ENCODE peak calls at places on chromosomes 6 and 20, in nine cellular contexts. One of them, this sample, is unnamed. For H3K4me1 and H3K9me3, the result is how much of the 10 kb centered on the place peaks cover.

GRCh38 chr6:30726506-30727413 is 6.6 kb downstream of the TUBB start:
- DNase-seq in HCT116: no peak
- DNase-seq in CD8-positive, alpha-beta memory T cell: no peak
- DNase-seq in psoas muscle: no peak
- DNase-seq in hepatocyte: no peak
- DNase-seq in aorta: no peak
- DNase-seq in ascending aorta: no peak
- DNase-seq in GM12878: no peak
- DNase-seq in lung: no peak
- DNase-seq in this sample: no peak

GRCh38 chr6:14454467-14454763 is 336.8 kb downstream of the CD83 start:
- DNase-seq in HCT116: no peak
- DNase-seq in CD8-positive, alpha-beta memory T cell: no peak
- DNase-seq in psoas muscle: no peak
- DNase-seq in hepatocyte: no peak
- DNase-seq in aorta: no peak
- DNase-seq in ascending aorta: no peak
- DNase-seq in GM12878: no peak
- DNase-seq in lung: no peak
- DNase-seq in this sample: no peak

GRCh38 chr6:90319979-90320667 is 23.5 kb upstream of the BACH2 start:
- DNase-seq in HCT116: no peak
- DNase-seq in CD8-positive, alpha-beta memory T cell: no peak
- DNase-seq in psoas muscle: no peak
- DNase-seq in hepatocyte: no peak
- DNase-seq in aorta: no peak
- DNase-seq in ascending aorta: no peak
- DNase-seq in GM12878: no peak
- DNase-seq in lung: no peak
- DNase-seq in this sample: no peak

GRCh38 chr6:119348308-119349040 is 1.1 kb downstream of the MAN1A1 start:
- DNase-seq in HCT116: no peak
- DNase-seq in CD8-positive, alpha-beta memory T cell: peak
- DNase-seq in psoas muscle: peak
- DNase-seq in hepatocyte: peak
- DNase-seq in aorta: peak
- DNase-seq in ascending aorta: no peak
- DNase-seq in GM12878: no peak
- DNase-seq in lung: no peak
- DNase-seq in this sample: peak

GRCh38 chr6:11854418-11855165 is 76.0 kb upstream of the ADTRP start:
- DNase-seq in HCT116: no peak
- DNase-seq in CD8-positive, alpha-beta memory T cell: no peak
- DNase-seq in psoas muscle: no peak
- DNase-seq in hepatocyte: peak
- DNase-seq in aorta: no peak
- DNase-seq in ascending aorta: no peak
- DNase-seq in GM12878: no peak
- DNase-seq in lung: no peak
- DNase-seq in this sample: no peak

GRCh38 chr20:64176548-64177419 is 12.5 kb downstream of the MYT1 start:
- DNase-seq in HCT116: no peak
- DNase-seq in CD8-positive, alpha-beta memory T cell: no peak
- DNase-seq in psoas muscle: no peak
- DNase-seq in hepatocyte: no peak
- DNase-seq in aorta: no peak
- DNase-seq in ascending aorta: no peak
- DNase-seq in GM12878: no peak
- DNase-seq in lung: no peak
- DNase-seq in this sample: peak

GRCh38 chr6:44567406-44567805 is 179.9 kb downstream of the CDC5L start:
- DNase-seq in HCT116: no peak
- DNase-seq in CD8-positive, alpha-beta memory T cell: no peak
- DNase-seq in psoas muscle: no peak
- DNase-seq in hepatocyte: no peak
- DNase-seq in aorta: no peak
- DNase-seq in ascending aorta: no peak
- DNase-seq in GM12878: no peak
- DNase-seq in lung: no peak
- DNase-seq in this sample: peak

GRCh38 chr6:1436334-1437306 is 47.2 kb downstream of the FOXF2 start:
- DNase-seq in HCT116: peak
- DNase-seq in CD8-positive, alpha-beta memory T cell: no peak
- DNase-seq in psoas muscle: no peak
- DNase-seq in hepatocyte: peak
- DNase-seq in aorta: no peak
- DNase-seq in ascending aorta: no peak
- DNase-seq in GM12878: peak
- DNase-seq in lung: peak
- DNase-seq in this sample: peak

GRCh38 chr6:63349401-63349800 is 29.6 kb upstream of the LGSN start:
- DNase-seq in HCT116: no peak
- DNase-seq in CD8-positive, alpha-beta memory T cell: no peak
- DNase-seq in psoas muscle: no peak
- DNase-seq in hepatocyte: no peak
- DNase-seq in aorta: no peak
- DNase-seq in ascending aorta: no peak
- DNase-seq in GM12878: no peak
- DNase-seq in lung: no peak
- DNase-seq in this sample: no peak

GRCh38 chr6:116500969-116501433 is 10.4 kb upstream of the CALHM5 start:
- DNase-seq in HCT116: no peak
- DNase-seq in CD8-positive, alpha-beta memory T cell: no peak
- DNase-seq in psoas muscle: no peak
- DNase-seq in hepatocyte: peak
- DNase-seq in aorta: no peak
- DNase-seq in ascending aorta: no peak
- DNase-seq in GM12878: no peak
- DNase-seq in lung: no peak
- DNase-seq in this sample: no peak

GRCh38 chr20:5680227-5680626 is 70.0 kb upstream of the SHLD1 start:
- DNase-seq in HCT116: no peak
- DNase-seq in CD8-positive, alpha-beta memory T cell: no peak
- DNase-seq in psoas muscle: no peak
- DNase-seq in hepatocyte: no peak
- DNase-seq in aorta: no peak
- DNase-seq in ascending aorta: no peak
- DNase-seq in GM12878: no peak
- DNase-seq in lung: no peak
- DNase-seq in this sample: no peak

GRCh38 chr6:6654599-6655575 is 66.4 kb downstream of the LY86 start:
- DNase-seq in HCT116: no peak
- DNase-seq in CD8-positive, alpha-beta memory T cell: no peak
- DNase-seq in psoas muscle: no peak
- DNase-seq in hepatocyte: no peak
- DNase-seq in aorta: no peak
- DNase-seq in ascending aorta: no peak
- DNase-seq in GM12878: no peak
- DNase-seq in lung: no peak
- DNase-seq in this sample: no peak

GRCh38 chr20:13402171-13402760 is 181.2 kb downstream of the ISM1 start:
- DNase-seq in HCT116: no peak
- DNase-seq in CD8-positive, alpha-beta memory T cell: no peak
- DNase-seq in psoas muscle: no peak
- DNase-seq in hepatocyte: no peak
- DNase-seq in aorta: no peak
- DNase-seq in ascending aorta: no peak
- DNase-seq in GM12878: no peak
- DNase-seq in lung: no peak
- DNase-seq in this sample: no peak

GRCh38 chr6:25121186-25121585 is 158.0 kb upstream of the CARMIL1 start:
- DNase-seq in HCT116: no peak
- DNase-seq in CD8-positive, alpha-beta memory T cell: no peak
- DNase-seq in psoas muscle: no peak
- DNase-seq in hepatocyte: no peak
- DNase-seq in aorta: no peak
- DNase-seq in ascending aorta: no peak
- DNase-seq in GM12878: no peak
- DNase-seq in lung: no peak
- DNase-seq in this sample: no peak

GRCh38 chr6:164507197-164507957 is 802.0 kb downstream of the C6orf118 start:
- DNase-seq in HCT116: no peak
- DNase-seq in CD8-positive, alpha-beta memory T cell: no peak
- DNase-seq in psoas muscle: no peak
- DNase-seq in hepatocyte: no peak
- DNase-seq in aorta: no peak
- DNase-seq in ascending aorta: no peak
- DNase-seq in GM12878: peak
- DNase-seq in lung: no peak
- DNase-seq in this sample: no peak

GRCh38 chr6:150876598-150876997 is 11.1 kb downstream of the MTHFD1L start:
- DNase-seq in HCT116: no peak
- DNase-seq in CD8-positive, alpha-beta memory T cell: no peak
- DNase-seq in psoas muscle: peak
- DNase-seq in hepatocyte: no peak
- DNase-seq in aorta: peak
- DNase-seq in ascending aorta: no peak
- DNase-seq in GM12878: no peak
- DNase-seq in lung: no peak
- DNase-seq in this sample: no peak

GRCh38 chr6:7145269-7146078 is 37.7 kb downstream of the RREB1 start:
- DNase-seq in HCT116: no peak
- DNase-seq in CD8-positive, alpha-beta memory T cell: no peak
- DNase-seq in psoas muscle: no peak
- DNase-seq in hepatocyte: no peak
- DNase-seq in aorta: no peak
- DNase-seq in ascending aorta: no peak
- DNase-seq in GM12878: no peak
- DNase-seq in lung: peak
- DNase-seq in this sample: peak

GRCh38 chr6:34386316-34387137 is 5.9 kb downstream of the NUDT3 start:
- DNase-seq in HCT116: no peak
- DNase-seq in CD8-positive, alpha-beta memory T cell: no peak
- DNase-seq in psoas muscle: no peak
- DNase-seq in hepatocyte: peak
- DNase-seq in aorta: no peak
- DNase-seq in ascending aorta: no peak
- DNase-seq in GM12878: no peak
- DNase-seq in lung: no peak
- DNase-seq in this sample: no peak

GRCh38 chr6:33390767-33391277 is 801 bp upstream of the KIFC1 start:
- DNase-seq in HCT116: no peak
- DNase-seq in CD8-positive, alpha-beta memory T cell: no peak
- DNase-seq in psoas muscle: no peak
- DNase-seq in hepatocyte: no peak
- DNase-seq in aorta: no peak
- DNase-seq in ascending aorta: no peak
- DNase-seq in GM12878: no peak
- DNase-seq in lung: no peak
- DNase-seq in this sample: no peak

DNA sequence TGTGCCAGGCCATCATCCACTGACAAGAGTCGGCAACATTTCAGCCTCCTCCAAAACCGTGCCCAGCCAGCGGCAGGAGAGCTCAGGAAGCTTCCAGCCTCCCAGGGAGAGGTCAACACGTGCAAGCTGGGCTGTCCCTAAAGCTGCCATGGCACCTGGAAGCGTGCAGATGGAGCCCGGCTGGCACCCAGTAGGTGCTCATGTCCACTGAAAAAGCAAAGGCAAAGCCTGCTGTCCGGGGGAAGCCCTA is 14.4 kb upstream of the TLDC2 start:
- DNase-seq in HCT116: no peak
- DNase-seq in CD8-positive, alpha-beta memory T cell: no peak
- DNase-seq in psoas muscle: no peak
- DNase-seq in hepatocyte: no peak
- DNase-seq in aorta: no peak
- DNase-seq in ascending aorta: no peak
- DNase-seq in GM12878: no peak
- DNase-seq in lung: no peak
- DNase-seq in this sample: no peak
- H3K27ac ChIP-seq in HCT116: peak
- H3K27ac ChIP-seq in CD8-positive, alpha-beta memory T cell: peak
- H3K27ac ChIP-seq in psoas muscle: peak
- H3K27ac ChIP-seq in hepatocyte: no peak
- H3K27ac ChIP-seq in aorta: no peak
- H3K27ac ChIP-seq in ascending aorta: peak
- H3K27ac ChIP-seq in GM12878: no peak
- H3K27ac ChIP-seq in lung: peak
- H3K27ac ChIP-seq in this sample: no peak

GRCh38 chr6:37516076-37516919 is 16.6 kb upstream of the CCDC167 start:
- DNase-seq in HCT116: no peak
- DNase-seq in CD8-positive, alpha-beta memory T cell: peak
- DNase-seq in psoas muscle: no peak
- DNase-seq in hepatocyte: peak
- DNase-seq in aorta: no peak
- DNase-seq in ascending aorta: no peak
- DNase-seq in GM12878: peak
- DNase-seq in lung: peak
- DNase-seq in this sample: peak
- H3K4me1 ChIP-seq in HCT116: under half
- H3K4me1 ChIP-seq in CD8-positive, alpha-beta memory T cell: half or more
- H3K4me1 ChIP-seq in psoas muscle: under half
- H3K4me1 ChIP-seq in hepatocyte: under half
- H3K4me1 ChIP-seq in aorta: under half
- H3K4me1 ChIP-seq in ascending aorta: under half
- H3K4me1 ChIP-seq in GM12878: under half
- H3K4me1 ChIP-seq in lung: under half
- H3K4me1 ChIP-seq in this sample: under half

DNA sequence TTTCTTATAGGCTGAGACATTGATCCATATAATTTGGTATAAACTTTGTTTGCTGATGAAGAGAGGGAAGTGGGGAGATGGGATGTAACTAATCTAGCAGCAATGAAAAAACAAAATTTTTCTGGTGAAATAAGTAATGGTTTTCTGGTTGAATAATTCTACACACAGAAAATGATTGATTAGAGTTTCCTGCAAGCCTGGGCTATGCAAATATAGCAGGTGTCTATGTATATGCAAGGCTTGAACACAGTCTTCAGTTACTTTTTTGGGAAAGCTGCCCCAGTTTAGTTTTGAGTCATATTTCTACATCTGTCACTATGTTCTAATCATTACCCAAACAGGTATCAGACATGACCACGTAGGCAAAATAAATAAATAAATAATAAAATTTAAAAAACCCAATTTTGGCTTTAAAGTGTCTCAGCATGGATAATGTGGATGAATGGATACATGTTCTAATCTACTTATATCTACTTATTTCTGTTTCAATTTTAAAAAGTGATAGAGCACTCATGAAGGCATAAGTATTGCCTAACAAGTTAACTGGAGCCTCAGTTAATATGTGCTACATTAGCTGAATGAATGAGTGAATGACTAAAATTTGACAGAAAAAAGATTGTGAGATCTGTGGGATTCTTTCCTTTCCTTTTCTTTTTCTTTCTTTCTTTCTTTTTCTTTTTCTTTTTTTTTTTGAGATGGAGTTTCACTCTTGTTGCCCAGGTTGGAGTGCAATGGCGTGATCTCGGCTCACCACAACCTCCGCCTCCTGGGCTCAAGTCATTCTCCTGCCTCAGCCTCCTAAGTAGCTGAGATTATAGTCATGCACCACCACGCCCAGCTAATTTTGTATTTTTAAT is 37.2 kb upstream of the TFB1M start:
- DNase-seq in HCT116: no peak
- DNase-seq in CD8-positive, alpha-beta memory T cell: no peak
- DNase-seq in psoas muscle: no peak
- DNase-seq in hepatocyte: no peak
- DNase-seq in aorta: no peak
- DNase-seq in ascending aorta: no peak
- DNase-seq in GM12878: peak
- DNase-seq in lung: no peak
- DNase-seq in this sample: no peak
- H3K9me3 ChIP-seq in HCT116: under half
- H3K9me3 ChIP-seq in CD8-positive, alpha-beta memory T cell: under half
- H3K9me3 ChIP-seq in psoas muscle: under half
- H3K9me3 ChIP-seq in hepatocyte: under half
- H3K9me3 ChIP-seq in aorta: under half
- H3K9me3 ChIP-seq in ascending aorta: under half
- H3K9me3 ChIP-seq in GM12878: half or more
- H3K9me3 ChIP-seq in lung: under half
- H3K9me3 ChIP-seq in this sample: under half

GRCh38 chr20:10634683-10635411 is 39.0 kb downstream of the JAG1 start:
- DNase-seq in HCT116: no peak
- DNase-seq in CD8-positive, alpha-beta memory T cell: no peak
- DNase-seq in psoas muscle: no peak
- DNase-seq in hepatocyte: no peak
- DNase-seq in aorta: no peak
- DNase-seq in ascending aorta: no peak
- DNase-seq in GM12878: no peak
- DNase-seq in lung: no peak
- DNase-seq in this sample: no peak
- H3K27ac ChIP-seq in HCT116: no peak
- H3K27ac ChIP-seq in CD8-positive, alpha-beta memory T cell: no peak
- H3K27ac ChIP-seq in psoas muscle: peak
- H3K27ac ChIP-seq in hepatocyte: peak
- H3K27ac ChIP-seq in aorta: peak
- H3K27ac ChIP-seq in ascending aorta: peak
- H3K27ac ChIP-seq in GM12878: no peak
- H3K27ac ChIP-seq in lung: peak
- H3K27ac ChIP-seq in this sample: no peak

This sample was measured in endodermal cell.